ENCODE peak calls at places on chromosome 14, in five cellular contexts. N is stimulated activated effector memory CD8-positive, alpha-beta T cell treated with anti-CD3 and anti-CD28 coated beads, Interleukin-12 subunit alpha, Interleukin-12 subunit beta, amount 100 ng/mL, for 72 hours; D is lower leg skin; L is HS-5; K is WTC11. R is an unnamed sample.

GRCh38 chr14:60183724-60184596 is 18.8 kb upstream of the DHRS7 start:
- DNase-seq in D (no peak), L (no peak), K (no peak), N (no peak), R (no peak)

GRCh38 chr14:100246136-100246535 is 7.2 kb downstream of the YY1 start:
- DNase-seq in D (no peak), L (no peak), K (no peak), N (no peak), R (no peak)

GRCh38 chr14:68482772-68483395 is 310.0 kb downstream of the ZFP36L1 start:
- DNase-seq in K (no peak), L (no peak), N (no peak), D (no peak), R (no peak)

GRCh38 chr14:32129124-32129523 is 52.0 kb downstream of the ARHGAP5 start:
- DNase-seq in L (peak), K (no peak), N (no peak), D (no peak), R (no peak)

GRCh38 chr14:90510208-90510607 is 113.4 kb downstream of the CALM1 start:
- DNase-seq in N (no peak), K (peak), L (no peak), D (no peak), R (peak)

GRCh38 chr14:29354446-29354845 is 573.2 kb downstream of the PRKD1 start:
- DNase-seq in N (no peak), K (no peak), L (no peak), D (no peak), R (no peak)

GRCh38 chr14:94690486-94690885 is 78.3 kb downstream of the SERPINA3 start:
- DNase-seq in K (no peak), N (no peak), L (no peak), D (no peak), R (no peak)

GRCh38 chr14:58749066-58749669 is 111.4 kb downstream of the DACT1 start:
- DNase-seq in K (no peak), L (peak), D (no peak), N (no peak), R (no peak)

GRCh38 chr14:105468621-105469241 is 5.9 kb upstream of the CRIP2 start:
- DNase-seq in K (no peak), D (no peak), L (no peak), N (no peak), R (peak)

GRCh38 chr14:90608281-90608680 is 207.9 kb downstream of the TTC7B start:
- DNase-seq in D (no peak), L (no peak), K (no peak), N (no peak), R (no peak)

GRCh38 chr14:35807131-35807961 is 1.7 kb downstream of the RALGAPA1 start:
- DNase-seq in N (no peak), K (no peak), D (no peak), L (no peak), R (no peak)

GRCh38 chr14:105641075-105641937 is 114.9 kb downstream of the TMEM121 start:
- DNase-seq in D (peak), L (no peak), N (no peak), K (no peak), R (no peak)

GRCh38 chr14:34436960-34437728 is 24.9 kb downstream of the SPTSSA start:
- DNase-seq in K (no peak), L (no peak), D (no peak), N (no peak), R (no peak)

GRCh38 chr14:94374749-94375148 is 13.7 kb downstream of the SERPINA1 start:
- DNase-seq in L (no peak), N (no peak), K (no peak), D (no peak), R (no peak)

GRCh38 chr14:54606178-54606577 is 39.2 kb downstream of the SAMD4A start:
- DNase-seq in L (no peak), D (peak), K (peak), N (no peak), R (no peak)

GRCh38 chr14:99271951-99272668 is at the start of gene BCL11B:
- DNase-seq in N (peak), D (peak), L (peak), K (peak), R (peak)

GRCh38 chr14:98404811-98405210 is 867.2 kb downstream of the BCL11B start:
- DNase-seq in K (no peak), N (no peak), D (no peak), L (no peak), R (no peak)

GRCh38 chr14:92692822-92693226 is 55.6 kb downstream of the LGMN start:
- DNase-seq in N (no peak), K (no peak), D (no peak), L (no peak), R (peak)

GRCh38 chr14:79016828-79017505 is 846.8 kb downstream of the NRXN3 start:
- DNase-seq in L (peak), D (no peak), N (no peak), K (no peak), R (no peak)

GRCh38 chr14:99946652-99947489 is 118.4 kb upstream of the EVL start:
- DNase-seq in K (peak), L (no peak), D (no peak), N (peak), R (no peak)

GRCh38 chr14:68704736-68705720 is 87.8 kb downstream of the ZFP36L1 start:
- DNase-seq in K (no peak), L (no peak), N (no peak), D (peak), R (no peak)

GRCh38 chr14:100203962-100204834 is 34.7 kb upstream of the YY1 start:
- DNase-seq in L (no peak), K (no peak), N (no peak), D (no peak), R (no peak)

GRCh38 chr14:71415404-71415690 is 508.1 kb downstream of the PCNX1 start:
- DNase-seq in K (no peak), N (no peak), L (no peak), D (no peak), R (no peak)

GRCh38 chr14:95336192-95336760 is 16.6 kb upstream of the CLMN start:
- DNase-seq in N (no peak), D (no peak), L (no peak), K (no peak), R (no peak)

GRCh38 chr14:51539571-51540037 is 112.1 kb upstream of the FRMD6 start:
- DNase-seq in K (no peak), N (no peak), L (peak), D (no peak), R (no peak)

GRCh38 chr14:70100071-70100470 is 88.7 kb downstream of the SLC8A3 start:
- DNase-seq in D (no peak), K (no peak), N (no peak), L (no peak), R (no peak)

R was measured in breast epithelium.